ENCODE peak calls at places on chromosomes 13 and 19, in six cellular contexts. I is spleen, X is body of pancreas, H is A549, E is Peyer's patch, A is NB4. B is an unnamed sample.

GRCh38 chr19:19214892-19215291 is 3.1 kb downstream of the NCAN start:
- DNase-seq in I (no peak), X (peak; percentile 31), H (no peak), E (no peak), A (peak; percentile 59), B (no peak)

GRCh38 chr13:109271991-109272454 is 514.4 kb downstream of the IRS2 start:
- DNase-seq in I (no peak), X (no peak), H (no peak), E (no peak), A (no peak), B (no peak)

GRCh38 chr19:32870981-32871451 is 1.4 kb upstream of the SLC7A9 start:
- DNase-seq in I (peak; percentile 65), X (no peak), H (no peak), E (no peak), A (no peak), B (no peak)

GRCh38 chr13:98482476-98483444 is 94.1 kb downstream of the STK24 start:
- DNase-seq in I (no peak), X (peak; percentile 73), H (no peak), E (peak; percentile 17), A (peak; percentile 59), B (peak; percentile 22)

GRCh38 chr13:71638728-71639127 is 228.3 kb downstream of the DACH1 start:
- DNase-seq in I (no peak), X (no peak), H (no peak), E (no peak), A (no peak), B (no peak)

GRCh38 chr13:110646442-110647364 is 31.4 kb downstream of the NAXD start:
- DNase-seq in I (peak; percentile 76), X (no peak), H (no peak), E (no peak), A (no peak), B (no peak)

GRCh38 chr13:98453254-98453843 is 123.6 kb downstream of the STK24 start:
- DNase-seq in I (no peak), X (no peak), H (no peak), E (no peak), A (no peak), B (no peak)

GRCh38 chr19:42122691-42123607 is 9.3 kb downstream of the POU2F2 start:
- DNase-seq in I (no peak), X (no peak), H (no peak), E (no peak), A (no peak), B (no peak)

GRCh38 chr19:46409146-46409545 is 4.2 kb downstream of the CCDC8 start:
- DNase-seq in I (no peak), X (no peak), H (no peak), E (no peak), A (no peak), B (no peak)

GRCh38 chr19:18737954-18738351 is 53.2 kb downstream of the COMP start:
- DNase-seq in I (no peak), X (peak; percentile 49), H (no peak), E (no peak), A (no peak), B (no peak)

GRCh38 chr13:73781384-73781783 is 352.8 kb downstream of the KLF12 start:
- DNase-seq in I (no peak), X (no peak), H (no peak), E (no peak), A (no peak), B (no peak)

GRCh38 chr19:18091217-18091608 is 4.5 kb upstream of the IL12RB1 start:
- DNase-seq in I (peak; percentile 96), X (no peak), H (no peak), E (peak; percentile 94), A (peak; percentile 81), B (no peak)

GRCh38 chr13:26186141-26186870 is 35.8 kb downstream of the RNF6 start:
- DNase-seq in I (peak; percentile 98), X (peak; percentile 93), H (peak; percentile 32), E (peak; percentile 92), A (peak; percentile 96), B (peak; percentile 13)
- TF ChIP-seq POLR2A in I (no peak), X (peak; percentile 61), H (peak; percentile 45), E (peak; percentile 30), A (no peak), B (no peak)

DNA sequence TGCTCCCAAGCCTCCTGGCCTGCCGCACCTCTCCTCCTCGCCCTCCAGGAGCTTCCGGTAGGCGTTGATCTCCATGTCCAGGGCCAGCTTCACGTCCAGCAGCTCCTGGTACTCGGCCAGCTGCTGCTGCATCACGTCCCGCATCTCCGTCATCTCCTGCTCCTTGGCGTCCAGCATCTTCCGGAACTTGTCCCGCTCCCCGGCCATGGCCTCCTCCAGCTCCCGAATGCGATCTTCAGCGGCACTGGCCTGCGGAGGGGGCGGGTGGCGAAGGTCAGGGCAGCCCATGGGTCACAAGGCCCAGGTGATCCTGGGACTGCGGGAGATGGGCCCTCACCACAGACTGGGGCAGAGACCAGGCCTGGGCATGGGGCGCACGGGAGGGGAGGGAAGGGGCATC is 6.9 kb upstream of the TIMM13 start:
- DNase-seq in I (no peak), X (no peak), H (no peak), E (no peak), A (no peak), B (no peak)
- TF ChIP-seq POLR2A in I (no peak), X (no peak), H (no peak), E (no peak), A (no peak), B (no peak)

GRCh38 chr19:34359140-34359953 is 5.6 kb upstream of the GPI start:
- DNase-seq in I (peak; percentile 99), X (peak; percentile 98), H (peak; percentile 100), E (peak; percentile 96), A (peak; percentile 97), B (peak; percentile 100)
- TF ChIP-seq POLR2A in I (no peak), X (peak; percentile 70), H (peak; percentile 62), E (no peak), A (peak; percentile 28), B (peak; percentile 79)

DNA sequence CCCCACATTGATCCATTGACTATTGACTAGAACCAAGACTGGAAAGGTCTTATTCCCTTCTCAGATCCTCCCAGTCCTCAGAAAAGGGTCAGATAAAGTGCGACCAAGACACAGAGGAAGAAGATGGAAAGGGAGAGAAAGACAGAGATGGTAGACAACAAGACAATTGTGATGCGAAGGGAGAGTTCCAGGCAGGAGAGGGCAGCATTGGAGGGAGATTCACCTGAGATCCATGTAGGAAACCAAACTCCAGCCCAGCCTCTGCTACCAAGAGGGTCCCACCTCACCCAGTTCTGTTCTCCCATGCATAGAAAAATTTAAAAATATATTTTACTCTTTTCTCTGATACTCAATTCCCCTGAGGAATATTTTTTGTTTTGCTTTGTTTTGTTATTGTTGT is 67.3 kb upstream of the TSHZ3 start:
- DNase-seq in I (no peak), X (no peak), H (no peak), E (no peak), A (no peak), B (no peak)
- TF ChIP-seq POLR2A in I (no peak), X (no peak), H (no peak), E (no peak), A (no peak), B (no peak)